ENCODE peak calls at places on chromosomes 5 and 9, in seven cellular contexts. One of them, this sample, is unnamed.
A peak's percentile ranks its signal among the peaks of the same experiment; 100 is the strongest.

GRCh38 chr5:77080905-77081304 is 6.2 kb downstream of the ZBED3 start:
- DNase-seq in tibial artery: no peak
- DNase-seq in substantia nigra: no peak
- DNase-seq in HCT116: no peak
- DNase-seq in ovary: no peak
- DNase-seq in WERI-Rb-1: no peak
- DNase-seq in CD4-positive, CD25-positive, alpha-beta regulatory T cell: no peak
- DNase-seq in this sample: no peak

GRCh38 chr9:108521063-108521462 is 334.7 kb downstream of the ACTL7B start:
- DNase-seq in HCT116: no peak
- DNase-seq in CD4-positive, CD25-positive, alpha-beta regulatory T cell: no peak
- DNase-seq in substantia nigra: no peak
- DNase-seq in ovary: no peak
- DNase-seq in WERI-Rb-1: no peak
- DNase-seq in tibial artery: no peak
- DNase-seq in this sample: peak; percentile 51

GRCh38 chr5:91383956-91384300 is 811 bp upstream of the ARRDC3 start:
- DNase-seq in CD4-positive, CD25-positive, alpha-beta regulatory T cell: no peak
- DNase-seq in ovary: peak; percentile 20
- DNase-seq in WERI-Rb-1: peak; percentile 25
- DNase-seq in substantia nigra: no peak
- DNase-seq in HCT116: no peak
- DNase-seq in tibial artery: no peak
- DNase-seq in this sample: no peak

GRCh38 chr5:134113908-134114875 is at the start of gene TCF7:
- DNase-seq in ovary: peak; percentile 78
- DNase-seq in substantia nigra: peak; percentile 28
- DNase-seq in tibial artery: peak; percentile 80
- DNase-seq in WERI-Rb-1: peak; percentile 75
- DNase-seq in CD4-positive, CD25-positive, alpha-beta regulatory T cell: peak; percentile 79
- DNase-seq in HCT116: peak; percentile 50
- DNase-seq in this sample: peak; percentile 75

GRCh38 chr5:74296685-74297084 is 343.8 kb downstream of the ENC1 start:
- DNase-seq in HCT116: no peak
- DNase-seq in ovary: peak; percentile 30
- DNase-seq in tibial artery: no peak
- DNase-seq in WERI-Rb-1: no peak
- DNase-seq in CD4-positive, CD25-positive, alpha-beta regulatory T cell: no peak
- DNase-seq in substantia nigra: no peak
- DNase-seq in this sample: no peak

GRCh38 chr9:86281577-86282076 is 711 bp downstream of the ISCA1 start:
- DNase-seq in tibial artery: no peak
- DNase-seq in WERI-Rb-1: no peak
- DNase-seq in substantia nigra: no peak
- DNase-seq in ovary: no peak
- DNase-seq in HCT116: no peak
- DNase-seq in CD4-positive, CD25-positive, alpha-beta regulatory T cell: no peak
- DNase-seq in this sample: peak; percentile 3

GRCh38 chr5:154782326-154782725 is 27.1 kb downstream of the LARP1 start:
- DNase-seq in tibial artery: no peak
- DNase-seq in substantia nigra: no peak
- DNase-seq in HCT116: no peak
- DNase-seq in CD4-positive, CD25-positive, alpha-beta regulatory T cell: no peak
- DNase-seq in WERI-Rb-1: no peak
- DNase-seq in ovary: no peak
- DNase-seq in this sample: no peak

GRCh38 chr5:59711316-59711715 is 182.2 kb downstream of the PDE4D start:
- DNase-seq in CD4-positive, CD25-positive, alpha-beta regulatory T cell: no peak
- DNase-seq in tibial artery: no peak
- DNase-seq in WERI-Rb-1: no peak
- DNase-seq in substantia nigra: no peak
- DNase-seq in ovary: no peak
- DNase-seq in HCT116: no peak
- DNase-seq in this sample: no peak

GRCh38 chr5:80439213-80439612 is 31.3 kb downstream of the ZFYVE16 start:
- DNase-seq in tibial artery: no peak
- DNase-seq in ovary: no peak
- DNase-seq in substantia nigra: no peak
- DNase-seq in CD4-positive, CD25-positive, alpha-beta regulatory T cell: no peak
- DNase-seq in HCT116: no peak
- DNase-seq in WERI-Rb-1: no peak
- DNase-seq in this sample: no peak

GRCh38 chr9:38066167-38066906 is 2.7 kb downstream of the SHB start:
- DNase-seq in tibial artery: no peak
- DNase-seq in substantia nigra: no peak
- DNase-seq in ovary: no peak
- DNase-seq in CD4-positive, CD25-positive, alpha-beta regulatory T cell: no peak
- DNase-seq in HCT116: no peak
- DNase-seq in WERI-Rb-1: peak; percentile 58
- DNase-seq in this sample: peak; percentile 22

GRCh38 chr9:93031629-93032431 is 26.7 kb upstream of the SUSD3 start:
- DNase-seq in ovary: no peak
- DNase-seq in CD4-positive, CD25-positive, alpha-beta regulatory T cell: no peak
- DNase-seq in substantia nigra: no peak
- DNase-seq in WERI-Rb-1: no peak
- DNase-seq in HCT116: no peak
- DNase-seq in tibial artery: no peak
- DNase-seq in this sample: no peak

GRCh38 chr5:62115009-62115408 is 191.0 kb upstream of the KIF2A start:
- DNase-seq in tibial artery: no peak
- DNase-seq in HCT116: no peak
- DNase-seq in WERI-Rb-1: no peak
- DNase-seq in substantia nigra: no peak
- DNase-seq in ovary: no peak
- DNase-seq in CD4-positive, CD25-positive, alpha-beta regulatory T cell: no peak
- DNase-seq in this sample: no peak

GRCh38 chr5:169716287-169716686 is 79.2 kb downstream of the DOCK2 start:
- DNase-seq in CD4-positive, CD25-positive, alpha-beta regulatory T cell: no peak
- DNase-seq in HCT116: no peak
- DNase-seq in tibial artery: no peak
- DNase-seq in WERI-Rb-1: no peak
- DNase-seq in ovary: no peak
- DNase-seq in substantia nigra: no peak
- DNase-seq in this sample: peak; percentile 52

GRCh38 chr5:161312882-161313281 is 233.6 kb downstream of the GABRB2 start:
- DNase-seq in ovary: no peak
- DNase-seq in tibial artery: no peak
- DNase-seq in CD4-positive, CD25-positive, alpha-beta regulatory T cell: no peak
- DNase-seq in HCT116: no peak
- DNase-seq in WERI-Rb-1: no peak
- DNase-seq in substantia nigra: no peak
- DNase-seq in this sample: no peak

GRCh38 chr9:134396258-134396742 is 70.0 kb downstream of the RXRA start:
- DNase-seq in HCT116: no peak
- DNase-seq in tibial artery: no peak
- DNase-seq in CD4-positive, CD25-positive, alpha-beta regulatory T cell: peak; percentile 41
- DNase-seq in ovary: no peak
- DNase-seq in WERI-Rb-1: no peak
- DNase-seq in substantia nigra: no peak
- DNase-seq in this sample: no peak

GRCh38 chr5:138832218-138832617 is 42.9 kb downstream of the LRRTM2 start:
- DNase-seq in ovary: no peak
- DNase-seq in HCT116: no peak
- DNase-seq in WERI-Rb-1: no peak
- DNase-seq in CD4-positive, CD25-positive, alpha-beta regulatory T cell: no peak
- DNase-seq in tibial artery: no peak
- DNase-seq in substantia nigra: no peak
- DNase-seq in this sample: no peak

GRCh38 chr9:78235296-78235770 is 542 bp upstream of the CEP78 start:
- DNase-seq in ovary: no peak
- DNase-seq in substantia nigra: no peak
- DNase-seq in CD4-positive, CD25-positive, alpha-beta regulatory T cell: no peak
- DNase-seq in WERI-Rb-1: no peak
- DNase-seq in tibial artery: no peak
- DNase-seq in HCT116: no peak
- DNase-seq in this sample: no peak

GRCh38 chr5:55993013-55993412 is 1.8 kb downstream of the IL6ST start:
- DNase-seq in ovary: no peak
- DNase-seq in substantia nigra: no peak
- DNase-seq in tibial artery: no peak
- DNase-seq in CD4-positive, CD25-positive, alpha-beta regulatory T cell: no peak
- DNase-seq in HCT116: no peak
- DNase-seq in WERI-Rb-1: no peak
- DNase-seq in this sample: peak; percentile 46

GRCh38 chr5:112174959-112175594 is 244.0 kb downstream of the EPB41L4A start:
- DNase-seq in ovary: no peak
- DNase-seq in substantia nigra: no peak
- DNase-seq in WERI-Rb-1: peak; percentile 25
- DNase-seq in tibial artery: no peak
- DNase-seq in CD4-positive, CD25-positive, alpha-beta regulatory T cell: peak; percentile 40
- DNase-seq in HCT116: peak; percentile 61
- DNase-seq in this sample: peak; percentile 67

GRCh38 chr5:72559866-72560766 is 52.9 kb upstream of the ZNF366 start:
- DNase-seq in WERI-Rb-1: no peak
- DNase-seq in CD4-positive, CD25-positive, alpha-beta regulatory T cell: no peak
- DNase-seq in ovary: no peak
- DNase-seq in substantia nigra: no peak
- DNase-seq in tibial artery: no peak
- DNase-seq in HCT116: no peak
- DNase-seq in this sample: no peak

GRCh38 chr5:153400931-153401330 is 89.5 kb upstream of the GRIA1 start:
- DNase-seq in ovary: no peak
- DNase-seq in WERI-Rb-1: no peak
- DNase-seq in tibial artery: no peak
- DNase-seq in HCT116: no peak
- DNase-seq in CD4-positive, CD25-positive, alpha-beta regulatory T cell: no peak
- DNase-seq in substantia nigra: no peak
- DNase-seq in this sample: peak; percentile 7

GRCh38 chr9:107698779-107699564 is 209.4 kb upstream of the KLF4 start:
- DNase-seq in ovary: no peak
- DNase-seq in CD4-positive, CD25-positive, alpha-beta regulatory T cell: no peak
- DNase-seq in HCT116: no peak
- DNase-seq in tibial artery: no peak
- DNase-seq in WERI-Rb-1: no peak
- DNase-seq in substantia nigra: no peak
- DNase-seq in this sample: no peak

DNA sequence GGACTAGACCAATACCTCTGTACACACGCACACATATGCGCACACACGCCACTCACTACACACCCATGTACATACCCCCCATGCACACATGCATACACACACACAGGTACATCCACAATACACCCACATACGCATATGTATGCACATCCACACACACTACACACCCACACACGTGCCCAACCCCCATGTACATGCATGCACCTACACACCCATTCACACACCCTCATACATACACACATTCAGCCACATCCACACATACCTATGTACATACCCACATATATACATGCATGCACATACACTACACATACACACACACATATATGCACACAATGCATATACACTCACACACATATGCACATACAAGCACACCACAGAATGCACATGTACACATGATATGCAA is 107.1 kb downstream of the GADD45G start:
- DNase-seq in HCT116: no peak
- DNase-seq in WERI-Rb-1: no peak
- DNase-seq in CD4-positive, CD25-positive, alpha-beta regulatory T cell: no peak
- DNase-seq in substantia nigra: no peak
- DNase-seq in ovary: no peak
- DNase-seq in tibial artery: no peak
- DNase-seq in this sample: no peak
- H3K27ac ChIP-seq in HCT116: no peak overlapping the region
- H3K27ac ChIP-seq in WERI-Rb-1: no peak overlapping the region
- H3K27ac ChIP-seq in CD4-positive, CD25-positive, alpha-beta regulatory T cell: no peak overlapping the region
- H3K27ac ChIP-seq in substantia nigra: no peak overlapping the region
- H3K27ac ChIP-seq in ovary: no peak overlapping the region
- H3K27ac ChIP-seq in tibial artery: no peak overlapping the region
- H3K27ac ChIP-seq in this sample: no peak overlapping the region

DNA sequence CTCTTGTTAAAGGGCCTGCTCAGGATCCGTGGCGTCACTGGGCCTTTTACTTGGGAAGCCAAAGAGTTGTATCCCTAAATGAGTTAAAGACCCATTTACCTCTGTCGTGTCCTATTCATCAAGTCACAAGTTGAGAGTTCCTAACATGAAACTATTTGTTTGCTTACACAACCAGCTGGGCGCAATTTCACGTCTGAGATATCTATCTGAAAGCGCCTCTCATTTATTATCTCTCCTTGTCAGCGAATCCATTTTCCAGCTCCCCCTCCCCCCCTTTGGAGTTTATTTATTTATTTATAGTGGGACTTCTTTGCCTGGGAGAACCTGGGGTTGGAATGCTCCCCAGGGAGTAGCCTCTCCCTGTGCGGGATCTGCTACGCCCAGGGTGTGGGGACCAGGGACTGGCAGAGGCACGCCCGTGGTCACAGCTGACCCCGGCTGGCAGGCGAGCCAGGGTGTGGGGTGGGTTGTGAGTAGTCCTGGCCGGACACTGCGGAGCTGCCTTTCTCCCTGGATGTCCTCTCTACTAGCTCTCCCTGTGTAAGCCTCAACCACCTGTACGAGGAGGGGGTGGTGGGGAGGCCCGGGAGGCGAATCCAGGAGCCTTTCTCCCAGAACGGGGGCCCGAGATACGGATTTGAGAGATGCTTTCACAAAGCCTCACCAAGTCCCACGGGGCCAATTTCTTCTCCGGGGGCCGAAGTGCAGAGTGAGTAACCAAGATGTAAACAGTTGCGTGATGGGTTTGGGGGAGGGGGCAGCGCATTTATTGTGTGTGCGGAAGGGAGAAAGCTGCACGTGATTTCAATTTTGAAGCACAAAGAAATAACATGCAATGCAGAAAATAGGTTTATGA is 15.3 kb downstream of the NR2F1 start:
- DNase-seq in tibial artery: no peak
- DNase-seq in HCT116: no peak
- DNase-seq in ovary: no peak
- DNase-seq in substantia nigra: no peak
- DNase-seq in CD4-positive, CD25-positive, alpha-beta regulatory T cell: no peak
- DNase-seq in WERI-Rb-1: no peak
- DNase-seq in this sample: no peak
- H3K27ac ChIP-seq in tibial artery: no peak overlapping the region
- H3K27ac ChIP-seq in HCT116: no peak overlapping the region
- H3K27ac ChIP-seq in ovary: no peak overlapping the region
- H3K27ac ChIP-seq in substantia nigra: no peak overlapping the region
- H3K27ac ChIP-seq in CD4-positive, CD25-positive, alpha-beta regulatory T cell: no peak overlapping the region
- H3K27ac ChIP-seq in WERI-Rb-1: no peak overlapping the region
- H3K27ac ChIP-seq in this sample: no peak overlapping the region

GRCh38 chr5:78482948-78483347 is 122.5 kb downstream of the SCAMP1 start:
- DNase-seq in tibial artery: no peak
- DNase-seq in HCT116: no peak
- DNase-seq in ovary: no peak
- DNase-seq in CD4-positive, CD25-positive, alpha-beta regulatory T cell: no peak
- DNase-seq in WERI-Rb-1: no peak
- DNase-seq in substantia nigra: no peak
- DNase-seq in this sample: no peak
- H3K27ac ChIP-seq in tibial artery: no peak overlapping the region
- H3K27ac ChIP-seq in HCT116: no peak overlapping the region
- H3K27ac ChIP-seq in ovary: no peak overlapping the region
- H3K27ac ChIP-seq in CD4-positive, CD25-positive, alpha-beta regulatory T cell: no peak overlapping the region
- H3K27ac ChIP-seq in WERI-Rb-1: no peak overlapping the region
- H3K27ac ChIP-seq in substantia nigra: peak overlapping the region; percentile 37
- H3K27ac ChIP-seq in this sample: no peak overlapping the region

DNA sequence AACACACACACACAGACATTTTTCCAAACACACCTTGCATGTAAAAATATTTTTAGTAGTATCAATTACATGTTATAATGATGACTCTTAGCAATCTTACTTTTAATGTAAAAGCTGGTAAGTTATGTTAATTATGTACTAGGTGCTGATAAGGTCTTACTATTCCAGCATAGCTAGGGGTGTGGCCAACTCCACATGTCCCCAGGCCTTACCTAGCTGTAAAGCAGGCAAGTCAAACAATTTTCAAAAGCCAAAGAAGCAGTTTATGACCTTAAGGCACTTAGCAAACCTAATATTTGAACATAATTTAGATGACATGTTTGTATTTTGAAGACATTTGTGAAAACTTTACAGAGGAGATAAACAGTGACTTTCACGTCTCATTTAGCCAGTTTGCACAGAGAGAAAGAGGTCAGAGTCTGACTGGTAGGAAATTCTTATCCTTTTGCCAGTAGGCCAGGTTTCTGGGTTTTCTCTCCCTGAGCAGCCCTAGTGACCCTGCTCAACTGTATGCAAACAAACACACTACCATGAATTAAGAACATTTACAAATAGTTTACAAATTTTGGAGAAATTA is 26.5 kb upstream of the GPX3 start:
- DNase-seq in HCT116: no peak
- DNase-seq in substantia nigra: no peak
- DNase-seq in WERI-Rb-1: no peak
- DNase-seq in ovary: no peak
- DNase-seq in tibial artery: no peak
- DNase-seq in CD4-positive, CD25-positive, alpha-beta regulatory T cell: no peak
- DNase-seq in this sample: no peak
- H3K27ac ChIP-seq in HCT116: no peak overlapping the region
- H3K27ac ChIP-seq in substantia nigra: no peak overlapping the region
- H3K27ac ChIP-seq in WERI-Rb-1: no peak overlapping the region
- H3K27ac ChIP-seq in ovary: no peak overlapping the region
- H3K27ac ChIP-seq in tibial artery: no peak overlapping the region
- H3K27ac ChIP-seq in CD4-positive, CD25-positive, alpha-beta regulatory T cell: no peak overlapping the region
- H3K27ac ChIP-seq in this sample: no peak overlapping the region

This sample was measured in PC-3.